ENCODE peak calls at places on chromosomes 11 and 22, in four cellular contexts. One of them, this sample, is unnamed.

GRCh38 chr22:36465232-36466021 is 16.0 kb downstream of the TXN2 start:
- DNase-seq in mesenchymal stem cell: peak; percentile 92
- DNase-seq in IMR-90: peak; percentile 93
- DNase-seq in trophoblast cell: peak; percentile 91
- DNase-seq in this sample: no peak

GRCh38 chr11:57424802-57425564 is 1.9 kb downstream of the SLC43A3 start:
- DNase-seq in IMR-90: peak; percentile 95
- DNase-seq in trophoblast cell: peak; percentile 48
- DNase-seq in mesenchymal stem cell: peak; percentile 86
- DNase-seq in this sample: no peak

GRCh38 chr22:45036154-45036553 is 26.3 kb upstream of the PHF21B start:
- DNase-seq in IMR-90: peak; percentile 16
- DNase-seq in mesenchymal stem cell: no peak
- DNase-seq in trophoblast cell: peak; percentile 62
- DNase-seq in this sample: no peak

GRCh38 chr11:3107608-3108182 is 50.5 kb upstream of the CARS1 start:
- DNase-seq in mesenchymal stem cell: no peak
- DNase-seq in trophoblast cell: no peak
- DNase-seq in IMR-90: no peak
- DNase-seq in this sample: no peak

GRCh38 chr11:114140826-114141225 is 81.3 kb downstream of the ZBTB16 start:
- DNase-seq in mesenchymal stem cell: no peak
- DNase-seq in trophoblast cell: no peak
- DNase-seq in IMR-90: no peak
- DNase-seq in this sample: no peak

GRCh38 chr11:84384637-84385227 is 1098.6 kb upstream of the CCDC90B start:
- DNase-seq in IMR-90: peak; percentile 34
- DNase-seq in mesenchymal stem cell: peak; percentile 51
- DNase-seq in trophoblast cell: peak; percentile 75
- DNase-seq in this sample: peak; percentile 39

GRCh38 chr22:26805131-26805530 is 147.7 kb downstream of the MIAT start:
- DNase-seq in mesenchymal stem cell: peak; percentile 46
- DNase-seq in IMR-90: peak; percentile 28
- DNase-seq in trophoblast cell: no peak
- DNase-seq in this sample: no peak

GRCh38 chr11:75714211-75714610 is 3.4 kb upstream of the MOGAT2 start:
- DNase-seq in trophoblast cell: no peak
- DNase-seq in IMR-90: no peak
- DNase-seq in mesenchymal stem cell: no peak
- DNase-seq in this sample: no peak

GRCh38 chr11:76669901-76670474 is 559 bp downstream of the LRRC32 start:
- DNase-seq in mesenchymal stem cell: peak; percentile 80
- DNase-seq in IMR-90: peak; percentile 88
- DNase-seq in trophoblast cell: peak; percentile 75
- DNase-seq in this sample: no peak

GRCh38 chr11:75386912-75387311 is 12.4 kb upstream of the RPS3 start:
- DNase-seq in trophoblast cell: peak; percentile 96
- DNase-seq in mesenchymal stem cell: no peak
- DNase-seq in IMR-90: no peak
- DNase-seq in this sample: no peak

GRCh38 chr11:106152013-106152412 is 74.6 kb downstream of the AASDHPPT start:
- DNase-seq in mesenchymal stem cell: peak; percentile 13
- DNase-seq in trophoblast cell: peak; percentile 35
- DNase-seq in IMR-90: peak; percentile 17
- DNase-seq in this sample: no peak

GRCh38 chr22:29580200-29580810 is 608 bp downstream of the NIPSNAP1 start:
- DNase-seq in trophoblast cell: no peak
- DNase-seq in IMR-90: no peak
- DNase-seq in mesenchymal stem cell: peak; percentile 10
- DNase-seq in this sample: no peak

GRCh38 chr11:96215094-96215782 is 127.8 kb downstream of the MAML2 start:
- DNase-seq in trophoblast cell: no peak
- DNase-seq in IMR-90: peak; percentile 76
- DNase-seq in mesenchymal stem cell: peak; percentile 92
- DNase-seq in this sample: no peak

GRCh38 chr11:71535825-71536224 is 2.0 kb upstream of the KRTAP5-8 start:
- DNase-seq in mesenchymal stem cell: no peak
- DNase-seq in trophoblast cell: no peak
- DNase-seq in IMR-90: no peak
- DNase-seq in this sample: no peak

GRCh38 chr11:2649400-2649799 is 50.4 kb downstream of the KCNQ1OT1 start:
- DNase-seq in IMR-90: no peak
- DNase-seq in trophoblast cell: peak; percentile 10
- DNase-seq in mesenchymal stem cell: no peak
- DNase-seq in this sample: no peak

GRCh38 chr22:37059876-37060449 is 8.4 kb downstream of the KCTD17 start:
- DNase-seq in IMR-90: no peak
- DNase-seq in trophoblast cell: no peak
- DNase-seq in mesenchymal stem cell: no peak
- DNase-seq in this sample: no peak

GRCh38 chr11:121478226-121478894 is 25.6 kb upstream of the SORL1-AS1 start:
- DNase-seq in mesenchymal stem cell: no peak
- DNase-seq in trophoblast cell: no peak
- DNase-seq in IMR-90: no peak
- DNase-seq in this sample: no peak

GRCh38 chr22:49303781-49304461 is 523.8 kb downstream of the BRD1 start:
- DNase-seq in trophoblast cell: no peak
- DNase-seq in mesenchymal stem cell: no peak
- DNase-seq in IMR-90: no peak
- DNase-seq in this sample: no peak

GRCh38 chr22:18104566-18104965 is 6.0 kb upstream of the TUBA8 start:
- DNase-seq in IMR-90: peak; percentile 26
- DNase-seq in mesenchymal stem cell: peak; percentile 45
- DNase-seq in trophoblast cell: no peak
- DNase-seq in this sample: no peak

GRCh38 chr11:18934195-18934808 is 4.9 kb downstream of the MRGPRX1 start:
- DNase-seq in mesenchymal stem cell: no peak
- DNase-seq in IMR-90: no peak
- DNase-seq in trophoblast cell: no peak
- DNase-seq in this sample: no peak

GRCh38 chr11:124896821-124897391 is 759 bp downstream of the ROBO4 start:
- DNase-seq in trophoblast cell: no peak
- DNase-seq in IMR-90: no peak
- DNase-seq in mesenchymal stem cell: no peak
- DNase-seq in this sample: no peak

GRCh38 chr22:22182990-22183264 is 61.7 kb upstream of the VPREB1 start:
- DNase-seq in IMR-90: no peak
- DNase-seq in trophoblast cell: peak; percentile 94
- DNase-seq in mesenchymal stem cell: no peak
- DNase-seq in this sample: no peak

GRCh38 chr22:22184277-22184807 is 60.2 kb upstream of the VPREB1 start:
- DNase-seq in IMR-90: no peak
- DNase-seq in trophoblast cell: peak; percentile 58
- DNase-seq in mesenchymal stem cell: no peak
- DNase-seq in this sample: no peak

GRCh38 chr22:22180738-22181514 is 63.7 kb upstream of the VPREB1 start:
- DNase-seq in mesenchymal stem cell: no peak
- DNase-seq in trophoblast cell: no peak
- DNase-seq in IMR-90: no peak
- DNase-seq in this sample: no peak

GRCh38 chr22:22181515-22181959 is 63.0 kb upstream of the VPREB1 start:
- DNase-seq in mesenchymal stem cell: no peak
- DNase-seq in trophoblast cell: no peak
- DNase-seq in IMR-90: no peak
- DNase-seq in this sample: no peak

DNA sequence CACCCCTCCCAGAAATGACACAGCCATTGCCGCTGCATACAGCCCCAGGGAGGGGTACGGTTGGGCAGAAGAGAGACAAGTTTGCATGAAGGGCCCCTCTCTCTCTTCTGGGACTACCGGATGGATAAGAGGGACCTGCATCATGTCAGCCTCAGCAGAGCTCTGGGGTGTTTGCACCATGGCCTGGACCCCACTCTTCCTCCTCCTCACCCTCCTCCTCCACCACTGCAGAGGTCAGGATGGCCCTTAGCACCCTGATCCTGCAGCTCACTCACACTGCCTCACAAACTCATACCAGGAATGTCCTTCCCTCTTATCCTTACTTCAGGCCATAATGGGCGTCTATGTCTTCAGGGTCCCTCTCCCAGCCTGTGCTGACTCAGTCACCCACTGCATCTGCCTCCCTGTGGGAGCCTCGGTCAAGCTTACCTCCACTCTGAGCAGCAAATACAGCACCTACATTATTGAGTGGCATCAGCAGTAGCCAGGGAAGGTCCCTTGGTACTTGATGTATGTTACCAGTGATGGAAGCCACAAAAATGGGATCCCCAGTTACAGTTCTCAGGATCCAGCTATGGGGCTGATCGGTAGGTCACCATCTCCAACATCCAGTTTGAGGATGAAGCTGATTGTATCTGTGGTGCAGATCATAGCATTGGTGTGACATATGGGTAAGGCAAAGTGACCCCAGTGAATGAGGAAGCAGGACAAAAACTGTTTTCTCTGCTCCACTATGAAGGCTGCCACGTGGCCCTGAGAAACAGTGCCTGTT is 62.2 kb upstream of the VPREB1 start:
- DNase-seq in trophoblast cell: peak; percentile 2
- DNase-seq in mesenchymal stem cell: no peak
- DNase-seq in IMR-90: no peak
- DNase-seq in this sample: no peak
- H4K91ac ChIP-seq in trophoblast cell: no peak overlapping the region
- H4K91ac ChIP-seq in mesenchymal stem cell: no peak overlapping the region
- H4K91ac ChIP-seq in IMR-90: no peak overlapping the region
- H4K91ac ChIP-seq in this sample: no peak overlapping the region

GRCh38 chr11:110338684-110339083 is 42.3 kb upstream of the RDX start:
- DNase-seq in mesenchymal stem cell: no peak
- DNase-seq in trophoblast cell: no peak
- DNase-seq in IMR-90: no peak
- DNase-seq in this sample: no peak

GRCh38 chr11:110335358-110335757 is 38.9 kb upstream of the RDX start:
- DNase-seq in mesenchymal stem cell: no peak
- DNase-seq in IMR-90: no peak
- DNase-seq in trophoblast cell: no peak
- DNase-seq in this sample: no peak

GRCh38 chr11:110336054-110336453 is 39.6 kb upstream of the RDX start:
- DNase-seq in mesenchymal stem cell: no peak
- DNase-seq in trophoblast cell: peak; percentile 41
- DNase-seq in IMR-90: no peak
- DNase-seq in this sample: no peak

GRCh38 chr11:110339456-110339855 is 43.0 kb upstream of the RDX start:
- DNase-seq in IMR-90: no peak
- DNase-seq in trophoblast cell: no peak
- DNase-seq in mesenchymal stem cell: no peak
- DNase-seq in this sample: no peak

GRCh38 chr11:110337570-110338193 is 41.3 kb upstream of the RDX start:
- DNase-seq in IMR-90: peak; percentile 52
- DNase-seq in mesenchymal stem cell: peak; percentile 20
- DNase-seq in trophoblast cell: peak; percentile 97
- DNase-seq in this sample: no peak
- H3K9ac ChIP-seq in IMR-90: no peak overlapping the region
- H3K9ac ChIP-seq in mesenchymal stem cell: no peak overlapping the region
- H3K9ac ChIP-seq in trophoblast cell: no peak overlapping the region
- H3K9ac ChIP-seq in this sample: no peak overlapping the region

GRCh38 chr11:17778956-17779860 is 44.6 kb downstream of the KCNC1 start:
- DNase-seq in IMR-90: no peak
- DNase-seq in mesenchymal stem cell: no peak
- DNase-seq in trophoblast cell: no peak
- DNase-seq in this sample: no peak
- H2BK120ac ChIP-seq in IMR-90: no peak overlapping the region
- H2BK120ac ChIP-seq in mesenchymal stem cell: no peak overlapping the region
- H2BK120ac ChIP-seq in trophoblast cell: no peak overlapping the region
- H2BK120ac ChIP-seq in this sample: peak overlapping the region; percentile 66

GRCh38 chr22:46163498-46163897 is 13.2 kb downstream of the PPARA start:
- DNase-seq in IMR-90: no peak
- DNase-seq in mesenchymal stem cell: no peak
- DNase-seq in trophoblast cell: no peak
- DNase-seq in this sample: no peak
- H4K91ac ChIP-seq in IMR-90: no peak overlapping the region
- H4K91ac ChIP-seq in mesenchymal stem cell: no peak overlapping the region
- H4K91ac ChIP-seq in trophoblast cell: no peak overlapping the region
- H4K91ac ChIP-seq in this sample: no peak overlapping the region

DNA sequence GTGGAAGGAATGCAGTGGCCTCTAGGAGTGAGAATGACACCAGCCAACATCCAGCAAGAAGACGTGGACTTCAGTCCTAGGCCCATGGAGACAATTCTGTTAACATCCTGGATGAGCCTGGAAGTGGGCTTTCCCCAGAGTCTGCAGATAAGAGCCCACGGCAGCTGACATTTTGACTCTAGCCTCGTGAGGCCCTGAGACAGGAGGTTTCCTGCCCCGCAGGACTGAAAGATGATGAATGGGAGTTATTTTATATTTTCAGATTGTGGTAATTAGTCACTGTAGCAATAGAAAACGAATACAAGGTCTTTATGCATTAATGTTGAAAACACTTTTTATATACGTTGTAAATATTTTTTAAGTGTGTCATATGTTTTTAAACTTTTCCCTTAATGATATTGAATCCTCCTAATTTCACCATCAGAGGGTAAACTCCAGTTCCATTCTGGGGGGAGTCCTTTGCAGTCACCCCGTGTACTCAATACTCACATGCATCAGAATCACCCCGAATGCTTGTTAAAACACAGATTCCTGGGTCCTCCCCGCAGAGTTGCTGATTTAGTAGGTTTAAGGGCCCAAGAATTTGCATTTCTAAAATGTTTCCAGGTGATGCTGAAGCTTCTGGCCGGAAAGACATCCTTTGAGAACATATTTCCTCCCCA is 545 bp upstream of the TPCN2 start:
- DNase-seq in mesenchymal stem cell: no peak
- DNase-seq in trophoblast cell: peak; percentile 12
- DNase-seq in IMR-90: no peak
- DNase-seq in this sample: no peak
- H3K9ac ChIP-seq in mesenchymal stem cell: peak overlapping the region; percentile 94
- H3K9ac ChIP-seq in trophoblast cell: no peak overlapping the region
- H3K9ac ChIP-seq in IMR-90: peak overlapping the region; percentile 47
- H3K9ac ChIP-seq in this sample: no peak overlapping the region

DNA sequence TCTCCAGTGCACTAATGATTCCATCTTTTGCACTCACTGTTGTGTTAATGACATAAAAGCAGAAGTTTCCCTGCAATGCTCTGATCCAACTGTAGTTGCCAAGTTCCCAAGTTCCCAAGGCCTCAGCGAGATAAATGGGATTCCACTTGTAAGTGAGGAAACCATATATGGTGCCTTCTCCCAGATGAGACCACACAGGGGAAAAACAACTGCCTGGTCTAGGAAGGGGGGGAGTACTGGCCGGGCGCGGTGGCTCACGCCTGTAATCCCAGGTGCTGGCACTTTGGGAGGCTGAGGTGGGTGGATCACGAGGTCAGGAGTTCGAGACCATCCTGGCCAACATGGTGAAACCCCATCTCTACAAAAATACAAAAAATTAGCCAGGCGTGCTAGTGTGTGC is 23.3 kb upstream of the RELA start:
- DNase-seq in trophoblast cell: no peak
- DNase-seq in IMR-90: no peak
- DNase-seq in mesenchymal stem cell: no peak
- DNase-seq in this sample: no peak
- H2BK120ac ChIP-seq in trophoblast cell: no peak overlapping the region
- H2BK120ac ChIP-seq in IMR-90: no peak overlapping the region
- H2BK120ac ChIP-seq in mesenchymal stem cell: no peak overlapping the region
- H2BK120ac ChIP-seq in this sample: no peak overlapping the region

GRCh38 chr11:119377112-119377901 is 4.2 kb downstream of the USP2 start:
- DNase-seq in mesenchymal stem cell: no peak
- DNase-seq in trophoblast cell: no peak
- DNase-seq in IMR-90: no peak
- DNase-seq in this sample: no peak
- H4K91ac ChIP-seq in mesenchymal stem cell: peak overlapping the region; percentile 28
- H4K91ac ChIP-seq in trophoblast cell: no peak overlapping the region
- H4K91ac ChIP-seq in IMR-90: no peak overlapping the region
- H4K91ac ChIP-seq in this sample: no peak overlapping the region

This sample was measured in neuronal stem cell.